ENCODE peak calls at places on chromosomes 7 and 10, in nine cellular contexts. One of them, this sample, is unnamed.

GRCh38 chr7:91929463-91929862 is 11.2 kb upstream of the AKAP9 start:
- DNase-seq in fibroblast of mammary gland: no peak
- DNase-seq in stimulated activated CD8-positive, alpha-beta memory T cell treated with anti-CD3 and anti-CD28 coated beads, Interleukin-4, amount 100 ng/mL, for 1 hour: no peak
- DNase-seq in ovary: no peak
- DNase-seq in NCI-H1694 treated with DMSO at 0.1 percent for 48 hours: no peak
- DNase-seq in GM10248: no peak
- DNase-seq in BJ: no peak
- DNase-seq in GM19239: no peak
- DNase-seq in CD8-positive, alpha-beta memory T cell: no peak
- DNase-seq in this sample: no peak

GRCh38 chr7:105594034-105594433 is 12.7 kb upstream of the EFCAB10 start:
- DNase-seq in CD8-positive, alpha-beta memory T cell: no peak
- DNase-seq in stimulated activated CD8-positive, alpha-beta memory T cell treated with anti-CD3 and anti-CD28 coated beads, Interleukin-4, amount 100 ng/mL, for 1 hour: no peak
- DNase-seq in ovary: no peak
- DNase-seq in GM19239: no peak
- DNase-seq in NCI-H1694 treated with DMSO at 0.1 percent for 48 hours: peak; percentile 94
- DNase-seq in GM10248: no peak
- DNase-seq in fibroblast of mammary gland: no peak
- DNase-seq in BJ: no peak
- DNase-seq in this sample: no peak

GRCh38 chr7:155333346-155334234 is 35.9 kb downstream of the INSIG1 start:
- DNase-seq in CD8-positive, alpha-beta memory T cell: no peak
- DNase-seq in GM19239: no peak
- DNase-seq in fibroblast of mammary gland: no peak
- DNase-seq in BJ: no peak
- DNase-seq in stimulated activated CD8-positive, alpha-beta memory T cell treated with anti-CD3 and anti-CD28 coated beads, Interleukin-4, amount 100 ng/mL, for 1 hour: no peak
- DNase-seq in GM10248: no peak
- DNase-seq in NCI-H1694 treated with DMSO at 0.1 percent for 48 hours: no peak
- DNase-seq in ovary: no peak
- DNase-seq in this sample: no peak

GRCh38 chr10:55813451-55814170 is 547.4 kb downstream of the ZWINT start:
- DNase-seq in stimulated activated CD8-positive, alpha-beta memory T cell treated with anti-CD3 and anti-CD28 coated beads, Interleukin-4, amount 100 ng/mL, for 1 hour: no peak
- DNase-seq in BJ: no peak
- DNase-seq in GM10248: no peak
- DNase-seq in ovary: no peak
- DNase-seq in GM19239: no peak
- DNase-seq in CD8-positive, alpha-beta memory T cell: no peak
- DNase-seq in NCI-H1694 treated with DMSO at 0.1 percent for 48 hours: no peak
- DNase-seq in fibroblast of mammary gland: no peak
- DNase-seq in this sample: no peak

GRCh38 chr7:39697481-39697880 is 74.1 kb downstream of the RALA start:
- DNase-seq in stimulated activated CD8-positive, alpha-beta memory T cell treated with anti-CD3 and anti-CD28 coated beads, Interleukin-4, amount 100 ng/mL, for 1 hour: no peak
- DNase-seq in CD8-positive, alpha-beta memory T cell: no peak
- DNase-seq in ovary: no peak
- DNase-seq in NCI-H1694 treated with DMSO at 0.1 percent for 48 hours: no peak
- DNase-seq in fibroblast of mammary gland: peak; percentile 40
- DNase-seq in BJ: no peak
- DNase-seq in GM10248: no peak
- DNase-seq in GM19239: no peak
- DNase-seq in this sample: no peak

GRCh38 chr7:28408974-28409715 is 3.2 kb upstream of the CREB5 start:
- DNase-seq in NCI-H1694 treated with DMSO at 0.1 percent for 48 hours: peak; percentile 68
- DNase-seq in GM10248: peak; percentile 90
- DNase-seq in GM19239: no peak
- DNase-seq in CD8-positive, alpha-beta memory T cell: no peak
- DNase-seq in fibroblast of mammary gland: peak; percentile 99
- DNase-seq in ovary: peak; percentile 89
- DNase-seq in BJ: peak; percentile 81
- DNase-seq in stimulated activated CD8-positive, alpha-beta memory T cell treated with anti-CD3 and anti-CD28 coated beads, Interleukin-4, amount 100 ng/mL, for 1 hour: peak; percentile 2
- DNase-seq in this sample: peak; percentile 97

GRCh38 chr10:63430091-63430998 is 35.4 kb downstream of the JMJD1C start:
- DNase-seq in stimulated activated CD8-positive, alpha-beta memory T cell treated with anti-CD3 and anti-CD28 coated beads, Interleukin-4, amount 100 ng/mL, for 1 hour: no peak
- DNase-seq in NCI-H1694 treated with DMSO at 0.1 percent for 48 hours: no peak
- DNase-seq in fibroblast of mammary gland: peak; percentile 61
- DNase-seq in GM19239: no peak
- DNase-seq in CD8-positive, alpha-beta memory T cell: no peak
- DNase-seq in ovary: no peak
- DNase-seq in GM10248: no peak
- DNase-seq in BJ: no peak
- DNase-seq in this sample: no peak

GRCh38 chr7:75565129-75565528 is 73.0 kb downstream of the SPDYE5 start:
- DNase-seq in fibroblast of mammary gland: peak; percentile 86
- DNase-seq in CD8-positive, alpha-beta memory T cell: no peak
- DNase-seq in stimulated activated CD8-positive, alpha-beta memory T cell treated with anti-CD3 and anti-CD28 coated beads, Interleukin-4, amount 100 ng/mL, for 1 hour: no peak
- DNase-seq in BJ: peak; percentile 82
- DNase-seq in NCI-H1694 treated with DMSO at 0.1 percent for 48 hours: no peak
- DNase-seq in ovary: no peak
- DNase-seq in GM19239: no peak
- DNase-seq in GM10248: no peak
- DNase-seq in this sample: no peak

GRCh38 chr10:80921032-80921431 is 383.3 kb downstream of the SH2D4B start:
- DNase-seq in stimulated activated CD8-positive, alpha-beta memory T cell treated with anti-CD3 and anti-CD28 coated beads, Interleukin-4, amount 100 ng/mL, for 1 hour: no peak
- DNase-seq in ovary: no peak
- DNase-seq in fibroblast of mammary gland: no peak
- DNase-seq in NCI-H1694 treated with DMSO at 0.1 percent for 48 hours: no peak
- DNase-seq in CD8-positive, alpha-beta memory T cell: no peak
- DNase-seq in GM10248: no peak
- DNase-seq in BJ: no peak
- DNase-seq in GM19239: no peak
- DNase-seq in this sample: no peak

GRCh38 chr10:113158183-113158582 is 208.1 kb downstream of the TCF7L2 start:
- DNase-seq in fibroblast of mammary gland: no peak
- DNase-seq in GM19239: no peak
- DNase-seq in ovary: no peak
- DNase-seq in BJ: no peak
- DNase-seq in GM10248: no peak
- DNase-seq in stimulated activated CD8-positive, alpha-beta memory T cell treated with anti-CD3 and anti-CD28 coated beads, Interleukin-4, amount 100 ng/mL, for 1 hour: no peak
- DNase-seq in NCI-H1694 treated with DMSO at 0.1 percent for 48 hours: no peak
- DNase-seq in CD8-positive, alpha-beta memory T cell: no peak
- DNase-seq in this sample: no peak

GRCh38 chr7:137847418-137848050 is 760 bp upstream of the DGKI start:
- DNase-seq in ovary: peak; percentile 38
- DNase-seq in CD8-positive, alpha-beta memory T cell: no peak
- DNase-seq in stimulated activated CD8-positive, alpha-beta memory T cell treated with anti-CD3 and anti-CD28 coated beads, Interleukin-4, amount 100 ng/mL, for 1 hour: no peak
- DNase-seq in NCI-H1694 treated with DMSO at 0.1 percent for 48 hours: no peak
- DNase-seq in GM19239: peak; percentile 21
- DNase-seq in fibroblast of mammary gland: peak; percentile 44
- DNase-seq in GM10248: peak; percentile 18
- DNase-seq in BJ: no peak
- DNase-seq in this sample: no peak

GRCh38 chr10:89414879-89415821 is 782 bp downstream of the IFIT5 start:
- DNase-seq in GM19239: no peak
- DNase-seq in NCI-H1694 treated with DMSO at 0.1 percent for 48 hours: peak; percentile 5
- DNase-seq in BJ: no peak
- DNase-seq in ovary: no peak
- DNase-seq in stimulated activated CD8-positive, alpha-beta memory T cell treated with anti-CD3 and anti-CD28 coated beads, Interleukin-4, amount 100 ng/mL, for 1 hour: peak; percentile 15
- DNase-seq in fibroblast of mammary gland: peak; percentile 40
- DNase-seq in GM10248: peak; percentile 38
- DNase-seq in CD8-positive, alpha-beta memory T cell: peak; percentile 65
- DNase-seq in this sample: peak; percentile 69

GRCh38 chr7:6639627-6640026 is 2.5 kb downstream of the ZNF316 start:
- DNase-seq in stimulated activated CD8-positive, alpha-beta memory T cell treated with anti-CD3 and anti-CD28 coated beads, Interleukin-4, amount 100 ng/mL, for 1 hour: no peak
- DNase-seq in fibroblast of mammary gland: no peak
- DNase-seq in GM19239: no peak
- DNase-seq in NCI-H1694 treated with DMSO at 0.1 percent for 48 hours: no peak
- DNase-seq in ovary: no peak
- DNase-seq in GM10248: no peak
- DNase-seq in BJ: no peak
- DNase-seq in CD8-positive, alpha-beta memory T cell: no peak
- DNase-seq in this sample: no peak

GRCh38 chr10:96642973-96643372 is 56.2 kb upstream of the TM9SF3 start:
- DNase-seq in fibroblast of mammary gland: peak; percentile 18
- DNase-seq in CD8-positive, alpha-beta memory T cell: peak; percentile 75
- DNase-seq in NCI-H1694 treated with DMSO at 0.1 percent for 48 hours: peak; percentile 33
- DNase-seq in BJ: no peak
- DNase-seq in stimulated activated CD8-positive, alpha-beta memory T cell treated with anti-CD3 and anti-CD28 coated beads, Interleukin-4, amount 100 ng/mL, for 1 hour: peak; percentile 18
- DNase-seq in ovary: peak; percentile 70
- DNase-seq in GM10248: peak; percentile 58
- DNase-seq in GM19239: no peak
- DNase-seq in this sample: peak; percentile 83

GRCh38 chr7:16660702-16661464 is 14.9 kb downstream of the BZW2 start:
- DNase-seq in BJ: no peak
- DNase-seq in GM19239: no peak
- DNase-seq in stimulated activated CD8-positive, alpha-beta memory T cell treated with anti-CD3 and anti-CD28 coated beads, Interleukin-4, amount 100 ng/mL, for 1 hour: no peak
- DNase-seq in fibroblast of mammary gland: peak; percentile 80
- DNase-seq in ovary: no peak
- DNase-seq in CD8-positive, alpha-beta memory T cell: no peak
- DNase-seq in GM10248: no peak
- DNase-seq in NCI-H1694 treated with DMSO at 0.1 percent for 48 hours: peak; percentile 12
- DNase-seq in this sample: no peak

GRCh38 chr10:108453166-108453565 is 1288.7 kb upstream of the SORCS1 start:
- DNase-seq in NCI-H1694 treated with DMSO at 0.1 percent for 48 hours: no peak
- DNase-seq in stimulated activated CD8-positive, alpha-beta memory T cell treated with anti-CD3 and anti-CD28 coated beads, Interleukin-4, amount 100 ng/mL, for 1 hour: no peak
- DNase-seq in ovary: no peak
- DNase-seq in fibroblast of mammary gland: no peak
- DNase-seq in GM19239: no peak
- DNase-seq in CD8-positive, alpha-beta memory T cell: no peak
- DNase-seq in BJ: no peak
- DNase-seq in GM10248: no peak
- DNase-seq in this sample: no peak

This sample was measured in sciatic nerve.